ENCODE peak calls at places on chromosomes 3 and 15, in eight cellular contexts. One of them, this sample, is unnamed.

GRCh38 chr3:23865595-23866396 is 51.0 kb downstream of the NKIRAS1 start:
- DNase-seq in stimulated activated CD8-positive, alpha-beta memory T cell treated with anti-CD3 and anti-CD28 coated beads, Interleukin-4, amount 100 ng/mL, for 24 hours: no peak
- DNase-seq in DMS153: no peak
- DNase-seq in activated effector memory CD4-positive, alpha-beta T cell treated with anti-CD3 and anti-CD28 coated beads, Interleukin-2, amount 50 U/mL, for 16 hours: no peak
- DNase-seq in NCI-H446: no peak
- DNase-seq in A172: peak; percentile 15
- DNase-seq in H9: peak; percentile 60
- DNase-seq in HEK293T: no peak
- DNase-seq in this sample: no peak

GRCh38 chr3:69144631-69145244 is 22.3 kb upstream of the LMOD3 start:
- DNase-seq in stimulated activated CD8-positive, alpha-beta memory T cell treated with anti-CD3 and anti-CD28 coated beads, Interleukin-4, amount 100 ng/mL, for 24 hours: no peak
- DNase-seq in DMS153: no peak
- DNase-seq in activated effector memory CD4-positive, alpha-beta T cell treated with anti-CD3 and anti-CD28 coated beads, Interleukin-2, amount 50 U/mL, for 16 hours: no peak
- DNase-seq in NCI-H446: no peak
- DNase-seq in A172: no peak
- DNase-seq in H9: peak; percentile 71
- DNase-seq in HEK293T: no peak
- DNase-seq in this sample: peak; percentile 67

GRCh38 chr3:53250881-53251605 is 4.8 kb downstream of the TKT start:
- DNase-seq in stimulated activated CD8-positive, alpha-beta memory T cell treated with anti-CD3 and anti-CD28 coated beads, Interleukin-4, amount 100 ng/mL, for 24 hours: no peak
- DNase-seq in DMS153: no peak
- DNase-seq in activated effector memory CD4-positive, alpha-beta T cell treated with anti-CD3 and anti-CD28 coated beads, Interleukin-2, amount 50 U/mL, for 16 hours: no peak
- DNase-seq in NCI-H446: no peak
- DNase-seq in A172: no peak
- DNase-seq in H9: no peak
- DNase-seq in HEK293T: no peak
- DNase-seq in this sample: no peak

GRCh38 chr3:109887293-109887692 is 549.9 kb upstream of the DPPA4 start:
- DNase-seq in stimulated activated CD8-positive, alpha-beta memory T cell treated with anti-CD3 and anti-CD28 coated beads, Interleukin-4, amount 100 ng/mL, for 24 hours: no peak
- DNase-seq in DMS153: no peak
- DNase-seq in activated effector memory CD4-positive, alpha-beta T cell treated with anti-CD3 and anti-CD28 coated beads, Interleukin-2, amount 50 U/mL, for 16 hours: no peak
- DNase-seq in NCI-H446: no peak
- DNase-seq in A172: no peak
- DNase-seq in H9: no peak
- DNase-seq in HEK293T: no peak
- DNase-seq in this sample: no peak

GRCh38 chr3:94011208-94011842 is 17.1 kb downstream of the STX19 start:
- DNase-seq in stimulated activated CD8-positive, alpha-beta memory T cell treated with anti-CD3 and anti-CD28 coated beads, Interleukin-4, amount 100 ng/mL, for 24 hours: no peak
- DNase-seq in DMS153: no peak
- DNase-seq in activated effector memory CD4-positive, alpha-beta T cell treated with anti-CD3 and anti-CD28 coated beads, Interleukin-2, amount 50 U/mL, for 16 hours: no peak
- DNase-seq in NCI-H446: no peak
- DNase-seq in A172: no peak
- DNase-seq in H9: no peak
- DNase-seq in HEK293T: no peak
- DNase-seq in this sample: no peak

GRCh38 chr3:134485620-134486576 is at the start of the genes ANAPC13 and CEP63:
- DNase-seq in stimulated activated CD8-positive, alpha-beta memory T cell treated with anti-CD3 and anti-CD28 coated beads, Interleukin-4, amount 100 ng/mL, for 24 hours: peak; percentile 87
- DNase-seq in DMS153: peak; percentile 96
- DNase-seq in activated effector memory CD4-positive, alpha-beta T cell treated with anti-CD3 and anti-CD28 coated beads, Interleukin-2, amount 50 U/mL, for 16 hours: peak; percentile 97
- DNase-seq in NCI-H446: peak; percentile 99
- DNase-seq in A172: peak; percentile 97
- DNase-seq in H9: peak; percentile 97
- DNase-seq in HEK293T: peak; percentile 87
- DNase-seq in this sample: peak; percentile 99

GRCh38 chr15:98733098-98733497 is 84.8 kb downstream of the IGF1R start:
- DNase-seq in stimulated activated CD8-positive, alpha-beta memory T cell treated with anti-CD3 and anti-CD28 coated beads, Interleukin-4, amount 100 ng/mL, for 24 hours: no peak
- DNase-seq in DMS153: no peak
- DNase-seq in activated effector memory CD4-positive, alpha-beta T cell treated with anti-CD3 and anti-CD28 coated beads, Interleukin-2, amount 50 U/mL, for 16 hours: no peak
- DNase-seq in NCI-H446: no peak
- DNase-seq in A172: no peak
- DNase-seq in H9: no peak
- DNase-seq in HEK293T: no peak
- DNase-seq in this sample: no peak

GRCh38 chr15:48360841-48361240 is 29.6 kb downstream of the DUT start:
- DNase-seq in stimulated activated CD8-positive, alpha-beta memory T cell treated with anti-CD3 and anti-CD28 coated beads, Interleukin-4, amount 100 ng/mL, for 24 hours: no peak
- DNase-seq in DMS153: no peak
- DNase-seq in activated effector memory CD4-positive, alpha-beta T cell treated with anti-CD3 and anti-CD28 coated beads, Interleukin-2, amount 50 U/mL, for 16 hours: no peak
- DNase-seq in NCI-H446: no peak
- DNase-seq in A172: peak; percentile 54
- DNase-seq in H9: no peak
- DNase-seq in HEK293T: no peak
- DNase-seq in this sample: no peak

GRCh38 chr15:95068847-95069518 is 837.6 kb downstream of the MCTP2 start:
- DNase-seq in stimulated activated CD8-positive, alpha-beta memory T cell treated with anti-CD3 and anti-CD28 coated beads, Interleukin-4, amount 100 ng/mL, for 24 hours: no peak
- DNase-seq in DMS153: no peak
- DNase-seq in activated effector memory CD4-positive, alpha-beta T cell treated with anti-CD3 and anti-CD28 coated beads, Interleukin-2, amount 50 U/mL, for 16 hours: no peak
- DNase-seq in NCI-H446: no peak
- DNase-seq in A172: no peak
- DNase-seq in H9: no peak
- DNase-seq in HEK293T: no peak
- DNase-seq in this sample: no peak

GRCh38 chr3:182717216-182717615 is 76.1 kb upstream of the ATP11B start:
- DNase-seq in stimulated activated CD8-positive, alpha-beta memory T cell treated with anti-CD3 and anti-CD28 coated beads, Interleukin-4, amount 100 ng/mL, for 24 hours: no peak
- DNase-seq in DMS153: no peak
- DNase-seq in activated effector memory CD4-positive, alpha-beta T cell treated with anti-CD3 and anti-CD28 coated beads, Interleukin-2, amount 50 U/mL, for 16 hours: no peak
- DNase-seq in NCI-H446: no peak
- DNase-seq in A172: no peak
- DNase-seq in H9: no peak
- DNase-seq in HEK293T: no peak
- DNase-seq in this sample: no peak

GRCh38 chr3:195200010-195200822 is 70.7 kb downstream of the XXYLT1 start:
- DNase-seq in stimulated activated CD8-positive, alpha-beta memory T cell treated with anti-CD3 and anti-CD28 coated beads, Interleukin-4, amount 100 ng/mL, for 24 hours: no peak
- DNase-seq in DMS153: no peak
- DNase-seq in activated effector memory CD4-positive, alpha-beta T cell treated with anti-CD3 and anti-CD28 coated beads, Interleukin-2, amount 50 U/mL, for 16 hours: peak; percentile 52
- DNase-seq in NCI-H446: no peak
- DNase-seq in A172: no peak
- DNase-seq in H9: no peak
- DNase-seq in HEK293T: no peak
- DNase-seq in this sample: no peak

GRCh38 chr15:70357453-70357852 is 259.7 kb upstream of the TLE3 start:
- DNase-seq in stimulated activated CD8-positive, alpha-beta memory T cell treated with anti-CD3 and anti-CD28 coated beads, Interleukin-4, amount 100 ng/mL, for 24 hours: no peak
- DNase-seq in DMS153: no peak
- DNase-seq in activated effector memory CD4-positive, alpha-beta T cell treated with anti-CD3 and anti-CD28 coated beads, Interleukin-2, amount 50 U/mL, for 16 hours: no peak
- DNase-seq in NCI-H446: no peak
- DNase-seq in A172: no peak
- DNase-seq in H9: no peak
- DNase-seq in HEK293T: no peak
- DNase-seq in this sample: no peak

GRCh38 chr15:69888406-69888805 is 209.3 kb downstream of the TLE3 start:
- DNase-seq in stimulated activated CD8-positive, alpha-beta memory T cell treated with anti-CD3 and anti-CD28 coated beads, Interleukin-4, amount 100 ng/mL, for 24 hours: no peak
- DNase-seq in DMS153: no peak
- DNase-seq in activated effector memory CD4-positive, alpha-beta T cell treated with anti-CD3 and anti-CD28 coated beads, Interleukin-2, amount 50 U/mL, for 16 hours: no peak
- DNase-seq in NCI-H446: no peak
- DNase-seq in A172: no peak
- DNase-seq in H9: no peak
- DNase-seq in HEK293T: no peak
- DNase-seq in this sample: no peak

GRCh38 chr3:67526246-67526645 is 128.2 kb downstream of the SUCLG2 start:
- DNase-seq in stimulated activated CD8-positive, alpha-beta memory T cell treated with anti-CD3 and anti-CD28 coated beads, Interleukin-4, amount 100 ng/mL, for 24 hours: no peak
- DNase-seq in DMS153: no peak
- DNase-seq in activated effector memory CD4-positive, alpha-beta T cell treated with anti-CD3 and anti-CD28 coated beads, Interleukin-2, amount 50 U/mL, for 16 hours: no peak
- DNase-seq in NCI-H446: no peak
- DNase-seq in A172: peak; percentile 63
- DNase-seq in H9: no peak
- DNase-seq in HEK293T: no peak
- DNase-seq in this sample: no peak

GRCh38 chr3:192367616-192368015 is 359.7 kb downstream of the FGF12 start:
- DNase-seq in stimulated activated CD8-positive, alpha-beta memory T cell treated with anti-CD3 and anti-CD28 coated beads, Interleukin-4, amount 100 ng/mL, for 24 hours: no peak
- DNase-seq in DMS153: no peak
- DNase-seq in activated effector memory CD4-positive, alpha-beta T cell treated with anti-CD3 and anti-CD28 coated beads, Interleukin-2, amount 50 U/mL, for 16 hours: no peak
- DNase-seq in NCI-H446: no peak
- DNase-seq in A172: no peak
- DNase-seq in H9: no peak
- DNase-seq in HEK293T: no peak
- DNase-seq in this sample: no peak

GRCh38 chr3:93904568-93904967 is 69.1 kb downstream of the PROS1 start:
- DNase-seq in stimulated activated CD8-positive, alpha-beta memory T cell treated with anti-CD3 and anti-CD28 coated beads, Interleukin-4, amount 100 ng/mL, for 24 hours: no peak
- DNase-seq in DMS153: no peak
- DNase-seq in activated effector memory CD4-positive, alpha-beta T cell treated with anti-CD3 and anti-CD28 coated beads, Interleukin-2, amount 50 U/mL, for 16 hours: no peak
- DNase-seq in NCI-H446: no peak
- DNase-seq in A172: no peak
- DNase-seq in H9: no peak
- DNase-seq in HEK293T: no peak
- DNase-seq in this sample: no peak

GRCh38 chr3:49422379-49423248 is at the start of gene AMT:
- DNase-seq in stimulated activated CD8-positive, alpha-beta memory T cell treated with anti-CD3 and anti-CD28 coated beads, Interleukin-4, amount 100 ng/mL, for 24 hours: no peak
- DNase-seq in DMS153: no peak
- DNase-seq in activated effector memory CD4-positive, alpha-beta T cell treated with anti-CD3 and anti-CD28 coated beads, Interleukin-2, amount 50 U/mL, for 16 hours: no peak
- DNase-seq in NCI-H446: no peak
- DNase-seq in A172: no peak
- DNase-seq in H9: peak; percentile 96
- DNase-seq in HEK293T: no peak
- DNase-seq in this sample: no peak

GRCh38 chr3:121969631-121970030 is 52.4 kb downstream of the ILDR1 start:
- DNase-seq in stimulated activated CD8-positive, alpha-beta memory T cell treated with anti-CD3 and anti-CD28 coated beads, Interleukin-4, amount 100 ng/mL, for 24 hours: no peak
- DNase-seq in DMS153: no peak
- DNase-seq in activated effector memory CD4-positive, alpha-beta T cell treated with anti-CD3 and anti-CD28 coated beads, Interleukin-2, amount 50 U/mL, for 16 hours: no peak
- DNase-seq in NCI-H446: no peak
- DNase-seq in A172: no peak
- DNase-seq in H9: no peak
- DNase-seq in HEK293T: no peak
- DNase-seq in this sample: no peak

GRCh38 chr3:14788644-14789043 is 30.1 kb upstream of the FGD5 start:
- DNase-seq in stimulated activated CD8-positive, alpha-beta memory T cell treated with anti-CD3 and anti-CD28 coated beads, Interleukin-4, amount 100 ng/mL, for 24 hours: no peak
- DNase-seq in DMS153: no peak
- DNase-seq in activated effector memory CD4-positive, alpha-beta T cell treated with anti-CD3 and anti-CD28 coated beads, Interleukin-2, amount 50 U/mL, for 16 hours: no peak
- DNase-seq in NCI-H446: no peak
- DNase-seq in A172: no peak
- DNase-seq in H9: no peak
- DNase-seq in HEK293T: no peak
- DNase-seq in this sample: no peak

GRCh38 chr3:144109944-144110343 is 138.3 kb downstream of the DIPK2A start:
- DNase-seq in stimulated activated CD8-positive, alpha-beta memory T cell treated with anti-CD3 and anti-CD28 coated beads, Interleukin-4, amount 100 ng/mL, for 24 hours: no peak
- DNase-seq in DMS153: no peak
- DNase-seq in activated effector memory CD4-positive, alpha-beta T cell treated with anti-CD3 and anti-CD28 coated beads, Interleukin-2, amount 50 U/mL, for 16 hours: no peak
- DNase-seq in NCI-H446: no peak
- DNase-seq in A172: peak; percentile 8
- DNase-seq in H9: no peak
- DNase-seq in HEK293T: no peak
- DNase-seq in this sample: no peak

GRCh38 chr3:151268267-151269235 is 9.8 kb downstream of the P2RY14 start:
- DNase-seq in stimulated activated CD8-positive, alpha-beta memory T cell treated with anti-CD3 and anti-CD28 coated beads, Interleukin-4, amount 100 ng/mL, for 24 hours: peak; percentile 16
- DNase-seq in DMS153: peak; percentile 3
- DNase-seq in activated effector memory CD4-positive, alpha-beta T cell treated with anti-CD3 and anti-CD28 coated beads, Interleukin-2, amount 50 U/mL, for 16 hours: no peak
- DNase-seq in NCI-H446: no peak
- DNase-seq in A172: no peak
- DNase-seq in H9: no peak
- DNase-seq in HEK293T: no peak
- DNase-seq in this sample: no peak

GRCh38 chr3:94032187-94032586 is 3.8 kb upstream of the STX19 start:
- DNase-seq in stimulated activated CD8-positive, alpha-beta memory T cell treated with anti-CD3 and anti-CD28 coated beads, Interleukin-4, amount 100 ng/mL, for 24 hours: no peak
- DNase-seq in DMS153: no peak
- DNase-seq in activated effector memory CD4-positive, alpha-beta T cell treated with anti-CD3 and anti-CD28 coated beads, Interleukin-2, amount 50 U/mL, for 16 hours: no peak
- DNase-seq in NCI-H446: no peak
- DNase-seq in A172: no peak
- DNase-seq in H9: no peak
- DNase-seq in HEK293T: no peak
- DNase-seq in this sample: no peak

GRCh38 chr3:194136519-194137313 is 768 bp downstream of the HES1 start:
- DNase-seq in stimulated activated CD8-positive, alpha-beta memory T cell treated with anti-CD3 and anti-CD28 coated beads, Interleukin-4, amount 100 ng/mL, for 24 hours: no peak
- DNase-seq in DMS153: peak; percentile 33
- DNase-seq in activated effector memory CD4-positive, alpha-beta T cell treated with anti-CD3 and anti-CD28 coated beads, Interleukin-2, amount 50 U/mL, for 16 hours: peak; percentile 76
- DNase-seq in NCI-H446: no peak
- DNase-seq in A172: peak; percentile 72
- DNase-seq in H9: peak; percentile 52
- DNase-seq in HEK293T: no peak
- DNase-seq in this sample: no peak

GRCh38 chr3:32451049-32451659 is 51.5 kb downstream of the CMTM6 start:
- DNase-seq in stimulated activated CD8-positive, alpha-beta memory T cell treated with anti-CD3 and anti-CD28 coated beads, Interleukin-4, amount 100 ng/mL, for 24 hours: no peak
- DNase-seq in DMS153: no peak
- DNase-seq in activated effector memory CD4-positive, alpha-beta T cell treated with anti-CD3 and anti-CD28 coated beads, Interleukin-2, amount 50 U/mL, for 16 hours: peak; percentile 55
- DNase-seq in NCI-H446: no peak
- DNase-seq in A172: no peak
- DNase-seq in H9: no peak
- DNase-seq in HEK293T: no peak
- DNase-seq in this sample: no peak

GRCh38 chr3:10941972-10942371 is 50.6 kb upstream of the SLC6A1 start:
- DNase-seq in stimulated activated CD8-positive, alpha-beta memory T cell treated with anti-CD3 and anti-CD28 coated beads, Interleukin-4, amount 100 ng/mL, for 24 hours: peak; percentile 11
- DNase-seq in DMS153: no peak
- DNase-seq in activated effector memory CD4-positive, alpha-beta T cell treated with anti-CD3 and anti-CD28 coated beads, Interleukin-2, amount 50 U/mL, for 16 hours: no peak
- DNase-seq in NCI-H446: no peak
- DNase-seq in A172: no peak
- DNase-seq in H9: peak; percentile 55
- DNase-seq in HEK293T: peak; percentile 25
- DNase-seq in this sample: no peak

GRCh38 chr15:61726166-61726565 is 334.1 kb downstream of the VPS13C start:
- DNase-seq in stimulated activated CD8-positive, alpha-beta memory T cell treated with anti-CD3 and anti-CD28 coated beads, Interleukin-4, amount 100 ng/mL, for 24 hours: no peak
- DNase-seq in DMS153: no peak
- DNase-seq in activated effector memory CD4-positive, alpha-beta T cell treated with anti-CD3 and anti-CD28 coated beads, Interleukin-2, amount 50 U/mL, for 16 hours: no peak
- DNase-seq in NCI-H446: no peak
- DNase-seq in A172: no peak
- DNase-seq in H9: no peak
- DNase-seq in HEK293T: no peak
- DNase-seq in this sample: no peak

GRCh38 chr3:160221019-160221418 is 4.2 kb upstream of the C3orf80 start:
- DNase-seq in stimulated activated CD8-positive, alpha-beta memory T cell treated with anti-CD3 and anti-CD28 coated beads, Interleukin-4, amount 100 ng/mL, for 24 hours: no peak
- DNase-seq in DMS153: no peak
- DNase-seq in activated effector memory CD4-positive, alpha-beta T cell treated with anti-CD3 and anti-CD28 coated beads, Interleukin-2, amount 50 U/mL, for 16 hours: no peak
- DNase-seq in NCI-H446: no peak
- DNase-seq in A172: no peak
- DNase-seq in H9: no peak
- DNase-seq in HEK293T: no peak
- DNase-seq in this sample: no peak

GRCh38 chr15:29090617-29091466 is 178.8 kb downstream of the NSMCE3 start:
- DNase-seq in stimulated activated CD8-positive, alpha-beta memory T cell treated with anti-CD3 and anti-CD28 coated beads, Interleukin-4, amount 100 ng/mL, for 24 hours: peak; percentile 28
- DNase-seq in DMS153: no peak
- DNase-seq in activated effector memory CD4-positive, alpha-beta T cell treated with anti-CD3 and anti-CD28 coated beads, Interleukin-2, amount 50 U/mL, for 16 hours: peak; percentile 76
- DNase-seq in NCI-H446: no peak
- DNase-seq in A172: peak; percentile 10
- DNase-seq in H9: peak; percentile 73
- DNase-seq in HEK293T: peak; percentile 40
- DNase-seq in this sample: no peak

GRCh38 chr15:33737687-33738606 is 230.3 kb upstream of the CHRM5 start:
- DNase-seq in stimulated activated CD8-positive, alpha-beta memory T cell treated with anti-CD3 and anti-CD28 coated beads, Interleukin-4, amount 100 ng/mL, for 24 hours: no peak
- DNase-seq in DMS153: no peak
- DNase-seq in activated effector memory CD4-positive, alpha-beta T cell treated with anti-CD3 and anti-CD28 coated beads, Interleukin-2, amount 50 U/mL, for 16 hours: no peak
- DNase-seq in NCI-H446: no peak
- DNase-seq in A172: peak; percentile 22
- DNase-seq in H9: peak; percentile 74
- DNase-seq in HEK293T: peak; percentile 57
- DNase-seq in this sample: no peak

GRCh38 chr3:55443346-55443745 is 43.8 kb downstream of the WNT5A start:
- DNase-seq in stimulated activated CD8-positive, alpha-beta memory T cell treated with anti-CD3 and anti-CD28 coated beads, Interleukin-4, amount 100 ng/mL, for 24 hours: no peak
- DNase-seq in DMS153: no peak
- DNase-seq in activated effector memory CD4-positive, alpha-beta T cell treated with anti-CD3 and anti-CD28 coated beads, Interleukin-2, amount 50 U/mL, for 16 hours: no peak
- DNase-seq in NCI-H446: no peak
- DNase-seq in A172: no peak
- DNase-seq in H9: no peak
- DNase-seq in HEK293T: no peak
- DNase-seq in this sample: no peak

GRCh38 chr15:100248236-100248635 is 93.5 kb downstream of the ADAMTS17 start:
- DNase-seq in stimulated activated CD8-positive, alpha-beta memory T cell treated with anti-CD3 and anti-CD28 coated beads, Interleukin-4, amount 100 ng/mL, for 24 hours: no peak
- DNase-seq in DMS153: no peak
- DNase-seq in activated effector memory CD4-positive, alpha-beta T cell treated with anti-CD3 and anti-CD28 coated beads, Interleukin-2, amount 50 U/mL, for 16 hours: peak; percentile 44
- DNase-seq in NCI-H446: no peak
- DNase-seq in A172: no peak
- DNase-seq in H9: no peak
- DNase-seq in HEK293T: no peak
- DNase-seq in this sample: no peak

GRCh38 chr3:112785321-112786001 is 61.2 kb downstream of the CD200R1L start:
- DNase-seq in stimulated activated CD8-positive, alpha-beta memory T cell treated with anti-CD3 and anti-CD28 coated beads, Interleukin-4, amount 100 ng/mL, for 24 hours: no peak
- DNase-seq in DMS153: no peak
- DNase-seq in activated effector memory CD4-positive, alpha-beta T cell treated with anti-CD3 and anti-CD28 coated beads, Interleukin-2, amount 50 U/mL, for 16 hours: no peak
- DNase-seq in NCI-H446: no peak
- DNase-seq in A172: no peak
- DNase-seq in H9: no peak
- DNase-seq in HEK293T: no peak
- DNase-seq in this sample: no peak

GRCh38 chr15:71892335-71892734 is 82.0 kb downstream of the NR2E3 start:
- DNase-seq in stimulated activated CD8-positive, alpha-beta memory T cell treated with anti-CD3 and anti-CD28 coated beads, Interleukin-4, amount 100 ng/mL, for 24 hours: no peak
- DNase-seq in DMS153: no peak
- DNase-seq in activated effector memory CD4-positive, alpha-beta T cell treated with anti-CD3 and anti-CD28 coated beads, Interleukin-2, amount 50 U/mL, for 16 hours: no peak
- DNase-seq in NCI-H446: no peak
- DNase-seq in A172: no peak
- DNase-seq in H9: no peak
- DNase-seq in HEK293T: no peak
- DNase-seq in this sample: no peak

GRCh38 chr15:20294651-20295237 is 246.9 kb downstream of the GOLGA6L6 start:
- DNase-seq in stimulated activated CD8-positive, alpha-beta memory T cell treated with anti-CD3 and anti-CD28 coated beads, Interleukin-4, amount 100 ng/mL, for 24 hours: no peak
- DNase-seq in DMS153: no peak
- DNase-seq in activated effector memory CD4-positive, alpha-beta T cell treated with anti-CD3 and anti-CD28 coated beads, Interleukin-2, amount 50 U/mL, for 16 hours: peak; percentile 64
- DNase-seq in NCI-H446: no peak
- DNase-seq in A172: no peak
- DNase-seq in H9: peak; percentile 31
- DNase-seq in HEK293T: no peak
- DNase-seq in this sample: no peak